ENCODE peak calls at places on chromosome 16, in four cellular contexts. O is mucosa of descending colon, V is right atrium auricular region, X is NCI-H2081. P is an unnamed sample.

GRCh38 chr16:71288570-71288889 is 672 bp downstream of the CMTR2 start:
- DNase-seq in O (no peak), V (no peak), X (no peak), P (no peak)

GRCh38 chr16:17312100-17312732 is 158.5 kb downstream of the XYLT1 start:
- DNase-seq in O (peak; percentile 88), V (no peak), X (no peak), P (peak; percentile 88)

GRCh38 chr16:9091867-9092281 is 430 bp downstream of the HAPSTR1 start:
- DNase-seq in O (peak; percentile 82), V (no peak), X (peak; percentile 12), P (peak; percentile 42)

GRCh38 chr16:75789237-75789636 is 62.9 kb upstream of the CPHXL start:
- DNase-seq in O (no peak), V (no peak), X (peak; percentile 25), P (no peak)

GRCh38 chr16:19102187-19102872 is 11.4 kb upstream of the ITPRIPL2 start:
- DNase-seq in O (no peak), V (no peak), X (no peak), P (no peak)

GRCh38 chr16:31472559-31473203 is 729 bp downstream of the TGFB1I1 start:
- DNase-seq in O (peak; percentile 92), V (peak; percentile 95), X (peak; percentile 66), P (peak; percentile 92)

GRCh38 chr16:82280867-82281266 is 110.8 kb upstream of the MPHOSPH6 start:
- DNase-seq in O (no peak), V (no peak), X (no peak), P (no peak)

GRCh38 chr16:17289671-17290070 is 181.1 kb downstream of the XYLT1 start:
- DNase-seq in O (no peak), V (no peak), X (no peak), P (no peak)

GRCh38 chr16:28213396-28213795 is 1.6 kb upstream of the XPO6 start:
- DNase-seq in O (no peak), V (no peak), X (no peak), P (no peak)

GRCh38 chr16:28040039-28040438 is 23.5 kb downstream of the GSG1L start:
- DNase-seq in O (no peak), V (no peak), X (no peak), P (no peak)

GRCh38 chr16:75272097-75272548 is 20.7 kb upstream of the BCAR1 start:
- DNase-seq in O (no peak), V (no peak), X (no peak), P (no peak)

GRCh38 chr16:63230383-63230782 is 1194.1 kb upstream of the CDH8 start:
- DNase-seq in O (no peak), V (no peak), X (no peak), P (peak; percentile 17)

GRCh38 chr16:69260506-69260905 is 50.6 kb upstream of the VPS4A start:
- DNase-seq in O (no peak), V (no peak), X (no peak), P (peak; percentile 61)

GRCh38 chr16:1751946-1752345 is 19.4 kb downstream of the NME3 start:
- DNase-seq in O (no peak), V (no peak), X (no peak), P (no peak)

GRCh38 chr16:58031016-58031800 is 5.7 kb downstream of the MMP15 start:
- DNase-seq in O (no peak), V (no peak), X (no peak), P (no peak)

GRCh38 chr16:11213373-11213772 is 42.6 kb downstream of the SOCS1 start:
- DNase-seq in O (no peak), V (no peak), X (no peak), P (no peak)

GRCh38 chr16:67156146-67156844 is 3.4 kb downstream of the TRADD start:
- DNase-seq in O (peak; percentile 62), V (no peak), X (no peak), P (peak; percentile 50)

P was measured in colonic mucosa.